ENCODE peak calls at places on chromosomes 16 and 17, in eight cellular contexts. I is uterus, G is gastrocnemius medialis, S is endodermal cell, F is OCI-LY7, K is spleen, X is stomach, U is GM23338. Y is an unnamed sample.

GRCh38 chr16:22191966-22192260 is 14.2 kb upstream of the EEF2K start:
- DNase-seq in X (no peak), S (no peak), G (no peak), I (no peak), K (no peak), F (peak; percentile 17), U (no peak), Y (no peak)

GRCh38 chr17:27521281-27522027 is 65.2 kb downstream of the KSR1 start:
- DNase-seq in I (no peak), F (no peak), K (peak; percentile 21), G (no peak), X (no peak), S (no peak), U (no peak), Y (no peak)

GRCh38 chr17:82315703-82316358 is 1.6 kb downstream of the CD7 start:
- DNase-seq in S (peak; percentile 81), X (no peak), G (no peak), K (peak; percentile 87), F (no peak), I (no peak), U (peak; percentile 48), Y (no peak)

GRCh38 chr16:65176603-65177002 is 54.7 kb upstream of the CDH11 start:
- DNase-seq in K (no peak), G (no peak), F (no peak), S (no peak), X (no peak), U (no peak), I (peak; percentile 24), Y (no peak)

GRCh38 chr17:28949185-28950016 is 1.9 kb downstream of the PHF12 start:
- DNase-seq in F (peak; percentile 55), S (peak; percentile 91), I (peak; percentile 60), K (peak; percentile 95), G (peak; percentile 45), U (peak; percentile 74), X (peak; percentile 58), Y (peak; percentile 83)

GRCh38 chr17:17552351-17553216 is 38.9 kb downstream of the PEMT start:
- DNase-seq in U (no peak), F (no peak), K (no peak), G (peak; percentile 80), X (no peak), I (no peak), S (no peak), Y (no peak)

GRCh38 chr17:69810326-69811035 is 264.5 kb upstream of the KCNJ16 start:
- DNase-seq in G (no peak), U (no peak), I (no peak), K (no peak), F (no peak), S (no peak), X (no peak), Y (no peak)

GRCh38 chr17:7114875-7115614 is 423 bp upstream of the ASGR2 start:
- DNase-seq in K (peak; percentile 46), U (no peak), G (no peak), X (no peak), I (no peak), S (no peak), F (no peak), Y (no peak)

GRCh38 chr17:19020016-19020415 is 15.5 kb upstream of the FAM83G start:
- DNase-seq in X (no peak), S (no peak), F (no peak), U (no peak), K (peak; percentile 47), I (no peak), G (no peak), Y (no peak)

GRCh38 chr16:11675561-11676511 is 7.6 kb downstream of the SNN start:
- DNase-seq in X (peak; percentile 84), G (peak; percentile 95), S (peak; percentile 70), F (no peak), U (peak; percentile 40), K (no peak), I (no peak), Y (no peak)

GRCh38 chr17:66782866-66783265 is 52.1 kb upstream of the CACNG5 start:
- DNase-seq in X (no peak), I (no peak), G (no peak), U (no peak), K (no peak), F (no peak), S (peak; percentile 45), Y (no peak)

GRCh38 chr17:81527591-81528383 is at the start of gene FSCN2:
- DNase-seq in F (no peak), U (no peak), I (no peak), S (no peak), K (no peak), X (peak; percentile 42), G (no peak), Y (no peak)

GRCh38 chr16:49312389-49312990 is 30.9 kb upstream of the CBLN1 start:
- DNase-seq in G (no peak), U (peak; percentile 47), K (no peak), X (no peak), S (no peak), I (no peak), F (no peak), Y (no peak)
- H3K4me3 ChIP-seq in G (no peak overlapping the region), U (no peak overlapping the region), K (no peak overlapping the region), X (no peak overlapping the region), S (no peak overlapping the region), I (no peak overlapping the region), F (no peak overlapping the region), Y (no peak overlapping the region)

GRCh38 chr17:4939804-4940624 is at the start of the genes RNF167 and SLC25A11:
- DNase-seq in U (peak; percentile 100), S (peak; percentile 99), F (peak; percentile 100), I (peak; percentile 98), X (peak; percentile 96), K (peak; percentile 98), G (peak; percentile 94), Y (peak; percentile 98)

GRCh38 chr17:4940625-4941021 is 555 bp downstream of the RNF167 start:
- DNase-seq in I (no peak), K (peak; percentile 91), F (peak; percentile 64), S (no peak), G (no peak), X (no peak), U (peak; percentile 39), Y (no peak)

GRCh38 chr17:4938069-4938491 is 1.8 kb downstream of the SLC25A11 start:
- DNase-seq in G (no peak), X (no peak), I (no peak), K (peak; percentile 82), F (no peak), S (no peak), U (no peak), Y (no peak)

GRCh38 chr17:4938670-4939553 is 934 bp downstream of the SLC25A11 start:
- DNase-seq in K (peak; percentile 82), U (no peak), G (no peak), I (no peak), X (no peak), F (peak; percentile 56), S (no peak), Y (no peak)

GRCh38 chr17:4939554-4939803 is 367 bp downstream of the SLC25A11 start:
- DNase-seq in G (no peak), X (no peak), S (no peak), F (no peak), I (no peak), U (peak; percentile 55), K (peak; percentile 92), Y (no peak)
- H3K27ac ChIP-seq in G (peak overlapping the region; percentile 94), X (peak overlapping the region; percentile 95), S (peak overlapping the region; percentile 96), F (peak overlapping the region; percentile 90), I (peak overlapping the region; percentile 95), U (peak overlapping the region; percentile 84), K (peak overlapping the region; percentile 98), Y (peak overlapping the region; percentile 86)

GRCh38 chr16:51159864-51160263 is 8.8 kb upstream of the SALL1 start:
- DNase-seq in G (no peak), I (no peak), F (no peak), S (no peak), K (no peak), X (no peak), U (peak; percentile 21), Y (peak; percentile 43)
- TF ChIP-seq CTCF in G (no peak), I (no peak), F (no peak), S (peak; percentile 58), K (no peak), X (no peak), U (no peak), Y (no peak)

GRCh38 chr16:74625500-74626350 is 18.8 kb upstream of the GLG1 start:
- DNase-seq in X (peak; percentile 3), S (no peak), K (no peak), I (no peak), G (no peak), F (no peak), U (no peak), Y (no peak)
- H3K4me3 ChIP-seq in X (no peak overlapping the region), S (no peak overlapping the region), K (no peak overlapping the region), I (no peak overlapping the region), G (no peak overlapping the region), F (no peak overlapping the region), U (no peak overlapping the region), Y (no peak overlapping the region)

Y was measured in coronary artery.